ENCODE peak calls at places on chromosome 21, in ten cellular contexts. O, X, Z, V, C, J, W, M, I and B are unnamed samples.

GRCh38 chr21:35932232-35932911 is 128.0 kb downstream of the SETD4 start:
- DNase-seq in O (no peak), Z (no peak), V (peak; percentile 72), W (peak; percentile 27), C (peak; percentile 95), I (peak; percentile 93), X (no peak), J (peak; percentile 90), M (peak; percentile 91), B (peak; percentile 95)

GRCh38 chr21:30468912-30469812 is 11.0 kb downstream of the KRTAP19-1 start:
- DNase-seq in J (no peak), I (no peak), V (no peak), M (no peak), W (no peak), O (no peak), C (no peak), Z (no peak), X (no peak), B (no peak)

GRCh38 chr21:43733529-43734071 is 14.7 kb downstream of the PDXK start:
- DNase-seq in M (peak; percentile 60), J (no peak), W (no peak), C (peak; percentile 79), O (no peak), Z (no peak), I (peak; percentile 44), V (no peak), X (no peak), B (no peak)

GRCh38 chr21:44089001-44089911 is 17.9 kb upstream of the PWP2 start:
- DNase-seq in X (peak; percentile 25), O (no peak), V (no peak), C (no peak), J (no peak), W (no peak), I (no peak), M (no peak), Z (peak; percentile 25), B (no peak)

GRCh38 chr21:25582888-25583287 is 24.4 kb downstream of the MRPL39 start:
- DNase-seq in M (no peak), O (no peak), X (no peak), C (no peak), V (no peak), I (no peak), J (no peak), W (no peak), Z (no peak), B (no peak)

GRCh38 chr21:29053011-29053553 is 20.4 kb downstream of the CCT8 start:
- DNase-seq in O (no peak), W (no peak), Z (no peak), J (no peak), M (no peak), V (no peak), X (no peak), C (no peak), I (no peak), B (no peak)

GRCh38 chr21:38859852-38860251 is 54.1 kb downstream of the ETS2 start:
- DNase-seq in C (peak; percentile 39), I (no peak), O (no peak), X (no peak), J (peak; percentile 17), Z (no peak), W (no peak), M (no peak), V (no peak), B (no peak)

GRCh38 chr21:39809936-39810335 is 57.3 kb upstream of the PCP4 start:
- DNase-seq in J (no peak), V (no peak), I (no peak), O (no peak), Z (no peak), W (no peak), X (no peak), C (no peak), M (no peak), B (no peak)

GRCh38 chr21:33541105-33541711 is 709 bp downstream of the GART start:
- DNase-seq in V (no peak), X (no peak), Z (no peak), J (peak; percentile 30), O (no peak), M (peak; percentile 18), W (no peak), I (peak; percentile 27), C (peak; percentile 39), B (peak; percentile 17)

GRCh38 chr21:36902793-36903192 is 63.7 kb downstream of the HLCS start:
- DNase-seq in W (no peak), I (no peak), O (no peak), V (peak; percentile 14), M (peak; percentile 12), Z (no peak), X (no peak), C (peak; percentile 55), J (no peak), B (peak; percentile 16)

GRCh38 chr21:27741736-27742135 is 774.8 kb upstream of the ADAMTS5 start:
- DNase-seq in X (no peak), W (no peak), O (no peak), C (no peak), J (no peak), V (no peak), I (peak; percentile 6), Z (no peak), M (peak; percentile 82), B (peak; percentile 77)

GRCh38 chr21:44391345-44392091 is 38.1 kb downstream of the TRPM2 start:
- DNase-seq in X (peak; percentile 80), W (peak; percentile 65), I (no peak), J (no peak), C (no peak), M (no peak), Z (peak; percentile 68), O (no peak), V (no peak), B (no peak)

GRCh38 chr21:14773777-14774345 is 227.7 kb upstream of the SAMSN1 start:
- DNase-seq in J (peak; percentile 77), C (no peak), I (peak; percentile 72), M (peak; percentile 20), X (no peak), W (peak; percentile 11), V (peak; percentile 77), O (no peak), Z (no peak), B (peak; percentile 47)

GRCh38 chr21:36803051-36803709 is 104.3 kb downstream of the SIM2 start:
- DNase-seq in J (no peak), X (no peak), O (no peak), C (no peak), I (no peak), M (no peak), W (no peak), Z (no peak), V (no peak), B (no peak)

GRCh38 chr21:45640001-45640887 is 3.3 kb upstream of the PCBP3 start:
- DNase-seq in Z (no peak), M (no peak), C (no peak), X (no peak), J (no peak), I (no peak), V (no peak), O (no peak), W (no peak), B (no peak)
- TF ChIP-seq CTCF in Z (no peak), M (no peak), C (no peak), X (no peak), J (no peak), I (no peak), V (no peak), O (no peak), W (no peak), B (no peak)

DNA sequence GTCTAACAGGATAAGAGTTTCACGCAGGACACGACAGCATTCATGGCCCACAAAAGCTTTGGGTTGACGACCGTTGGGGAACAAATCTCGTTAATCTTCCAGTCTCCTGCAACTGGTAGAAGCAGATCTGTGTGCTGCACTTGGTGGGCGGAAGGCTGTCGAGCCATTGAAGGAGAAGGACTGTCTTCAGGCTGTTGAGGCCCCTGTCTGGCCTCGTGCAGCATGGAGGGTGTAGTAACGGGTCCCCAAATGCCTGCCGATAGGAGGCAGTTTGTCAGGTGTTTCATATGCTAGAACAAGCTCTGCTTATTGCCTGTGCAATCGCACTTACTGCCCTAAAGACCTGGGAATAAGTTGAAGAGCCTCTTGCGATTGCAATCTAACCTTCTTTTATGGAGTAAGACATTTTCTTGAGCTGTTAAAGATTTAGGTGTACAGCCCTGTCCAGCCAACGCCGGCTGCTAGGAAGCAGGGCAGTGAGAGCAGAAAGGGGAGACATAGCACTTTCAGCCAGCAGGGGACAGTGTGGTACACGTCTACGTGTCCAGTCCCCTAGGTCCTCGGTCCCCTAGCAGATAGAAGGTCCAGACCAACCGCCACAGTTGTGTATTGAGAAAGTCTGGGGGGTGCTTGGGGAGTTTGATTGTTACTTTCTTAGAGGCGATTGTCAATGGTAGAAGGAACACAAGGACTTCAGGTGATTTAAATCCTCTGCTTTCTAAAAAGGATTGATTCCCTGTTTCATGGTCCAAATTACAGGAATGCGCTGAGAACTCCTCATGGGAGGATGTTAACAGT is 102.3 kb upstream of the TMPRSS2 start:
- DNase-seq in Z (no peak), M (peak; percentile 75), I (peak; percentile 81), W (peak; percentile 32), C (peak; percentile 64), X (no peak), O (no peak), V (peak; percentile 83), J (peak; percentile 83), B (peak; percentile 74)
- TF ChIP-seq CTCF in Z (peak; percentile 84), M (peak; percentile 97), I (peak; percentile 91), W (peak; percentile 75), C (peak; percentile 87), X (peak; percentile 71), O (no peak), V (peak; percentile 91), J (peak; percentile 94), B (peak; percentile 92)

GRCh38 chr21:16305686-16306085 is 575.9 kb downstream of the USP25 start:
- DNase-seq in J (no peak), V (no peak), I (no peak), C (no peak), M (peak; percentile 27), X (no peak), O (no peak), Z (no peak), W (no peak), B (peak; percentile 18)
- TF ChIP-seq CTCF in J (no peak), V (no peak), I (no peak), C (no peak), M (no peak), X (no peak), O (no peak), Z (peak; percentile 41), W (no peak), B (no peak)

DNA sequence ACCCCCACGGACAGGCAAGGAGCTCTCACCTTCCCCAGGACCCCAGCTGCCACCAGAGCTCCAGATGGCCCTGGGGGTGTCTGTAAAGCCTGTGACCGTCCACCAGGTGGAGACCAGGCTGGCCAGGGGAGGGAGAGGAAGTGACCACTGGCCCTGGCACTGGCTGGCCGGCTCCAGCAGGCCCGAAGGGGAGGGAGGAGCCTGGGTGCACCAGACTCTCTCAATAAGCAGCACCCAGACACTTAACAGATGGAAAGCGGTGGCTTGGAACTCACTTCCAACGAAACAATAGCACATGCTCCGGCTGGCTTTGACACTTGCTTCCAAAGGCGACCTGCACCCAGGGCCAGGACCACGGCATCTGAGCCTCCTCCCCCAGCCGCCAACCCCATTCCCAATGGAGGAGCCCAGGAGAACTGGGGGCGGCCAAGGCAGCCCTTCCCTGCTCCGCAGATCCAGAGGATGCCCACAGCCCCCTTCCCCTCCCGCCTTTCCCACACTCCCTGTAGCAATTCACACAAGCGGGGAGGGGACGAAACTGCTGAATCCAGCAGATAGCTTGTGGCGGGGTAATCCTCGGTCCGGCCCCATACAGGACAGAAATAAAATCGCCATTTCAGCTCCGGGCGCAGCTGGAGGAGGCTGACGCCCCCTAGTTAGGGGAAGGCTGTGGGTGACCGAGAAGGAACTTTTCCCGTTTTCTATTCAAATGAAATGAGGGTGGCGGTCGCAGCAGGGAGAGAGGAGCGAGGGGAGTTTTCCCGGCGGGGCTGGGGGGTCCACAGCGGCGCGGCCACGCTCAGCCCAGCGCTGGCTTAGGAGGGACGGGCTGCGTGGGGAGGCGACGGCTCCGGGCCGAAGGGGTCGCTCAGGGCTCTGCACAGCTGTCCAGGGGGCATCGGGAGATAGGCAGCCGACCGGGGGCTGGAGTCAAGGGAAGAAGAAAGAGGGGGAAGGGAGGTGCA is 612 bp upstream of the PDE9A start:
- DNase-seq in M (peak; percentile 61), V (peak; percentile 82), C (peak; percentile 31), W (peak; percentile 65), I (no peak), Z (no peak), O (no peak), X (peak; percentile 93), J (peak; percentile 41), B (peak; percentile 30)
- TF ChIP-seq CTCF in M (peak; percentile 38), V (peak; percentile 37), C (peak; percentile 35), W (peak; percentile 56), I (no peak), Z (peak; percentile 75), O (no peak), X (peak; percentile 66), J (peak; percentile 52), B (peak; percentile 25)